ENCODE peak calls at places on chromosomes 16 and 17, in ten cellular contexts. One of them, this sample, is unnamed.

GRCh38 chr17:33892677-33893076 is 362.4 kb upstream of the CCL2 start:
- DNase-seq in GM12865: no peak
- DNase-seq in NCI-H774: no peak
- DNase-seq in fibroblast of gingiva: no peak
- DNase-seq in heart right ventricle: no peak
- DNase-seq in EL: no peak
- DNase-seq in PC-3: no peak
- DNase-seq in T-helper 1 cell: no peak
- DNase-seq in HEK293T: no peak
- DNase-seq in OCI-M1: no peak
- DNase-seq in this sample: no peak

GRCh38 chr16:55175389-55175788 is 148.6 kb upstream of the IRX6 start:
- DNase-seq in NCI-H774: no peak
- DNase-seq in EL: no peak
- DNase-seq in T-helper 1 cell: no peak
- DNase-seq in heart right ventricle: no peak
- DNase-seq in fibroblast of gingiva: no peak
- DNase-seq in GM12865: no peak
- DNase-seq in OCI-M1: no peak
- DNase-seq in PC-3: no peak
- DNase-seq in HEK293T: no peak
- DNase-seq in this sample: no peak

GRCh38 chr16:80744856-80745255 is 59.5 kb downstream of the CDYL2 start:
- DNase-seq in NCI-H774: no peak
- DNase-seq in fibroblast of gingiva: no peak
- DNase-seq in OCI-M1: no peak
- DNase-seq in heart right ventricle: no peak
- DNase-seq in GM12865: peak; percentile 56
- DNase-seq in T-helper 1 cell: no peak
- DNase-seq in HEK293T: no peak
- DNase-seq in PC-3: no peak
- DNase-seq in EL: no peak
- DNase-seq in this sample: no peak

GRCh38 chr17:1423456-1424135 is 23.6 kb upstream of the YWHAE start:
- DNase-seq in PC-3: no peak
- DNase-seq in heart right ventricle: no peak
- DNase-seq in T-helper 1 cell: no peak
- DNase-seq in OCI-M1: no peak
- DNase-seq in GM12865: no peak
- DNase-seq in EL: no peak
- DNase-seq in HEK293T: no peak
- DNase-seq in NCI-H774: no peak
- DNase-seq in fibroblast of gingiva: no peak
- DNase-seq in this sample: no peak

GRCh38 chr16:50308237-50308965 is 42.0 kb downstream of the ADCY7 start:
- DNase-seq in PC-3: no peak
- DNase-seq in EL: no peak
- DNase-seq in GM12865: no peak
- DNase-seq in HEK293T: no peak
- DNase-seq in OCI-M1: no peak
- DNase-seq in NCI-H774: no peak
- DNase-seq in heart right ventricle: no peak
- DNase-seq in T-helper 1 cell: no peak
- DNase-seq in fibroblast of gingiva: no peak
- DNase-seq in this sample: no peak

GRCh38 chr16:35741546-35741945 is 2282.1 kb downstream of the TP53TG3F start:
- DNase-seq in HEK293T: no peak
- DNase-seq in T-helper 1 cell: no peak
- DNase-seq in OCI-M1: no peak
- DNase-seq in GM12865: no peak
- DNase-seq in EL: no peak
- DNase-seq in NCI-H774: no peak
- DNase-seq in fibroblast of gingiva: no peak
- DNase-seq in PC-3: no peak
- DNase-seq in heart right ventricle: no peak
- DNase-seq in this sample: no peak

GRCh38 chr16:56300901-56301351 is 109.6 kb downstream of the GNAO1 start:
- DNase-seq in OCI-M1: no peak
- DNase-seq in HEK293T: no peak
- DNase-seq in PC-3: no peak
- DNase-seq in T-helper 1 cell: no peak
- DNase-seq in heart right ventricle: no peak
- DNase-seq in GM12865: no peak
- DNase-seq in NCI-H774: no peak
- DNase-seq in fibroblast of gingiva: no peak
- DNase-seq in EL: peak; percentile 33
- DNase-seq in this sample: peak; percentile 53

GRCh38 chr16:85416267-85417109 is 196.6 kb upstream of the GSE1 start:
- DNase-seq in T-helper 1 cell: peak; percentile 57
- DNase-seq in PC-3: peak; percentile 71
- DNase-seq in fibroblast of gingiva: no peak
- DNase-seq in GM12865: peak; percentile 51
- DNase-seq in heart right ventricle: peak; percentile 45
- DNase-seq in NCI-H774: no peak
- DNase-seq in EL: peak; percentile 46
- DNase-seq in OCI-M1: peak; percentile 74
- DNase-seq in HEK293T: peak; percentile 86
- DNase-seq in this sample: peak; percentile 31

GRCh38 chr16:85025781-85026653 is 1.6 kb upstream of the KIAA0513 start:
- DNase-seq in EL: no peak
- DNase-seq in HEK293T: no peak
- DNase-seq in T-helper 1 cell: no peak
- DNase-seq in heart right ventricle: no peak
- DNase-seq in fibroblast of gingiva: no peak
- DNase-seq in PC-3: no peak
- DNase-seq in OCI-M1: peak; percentile 92
- DNase-seq in GM12865: no peak
- DNase-seq in NCI-H774: no peak
- DNase-seq in this sample: no peak

GRCh38 chr16:4520913-4521312 is 17.7 kb downstream of the CDIP1 start:
- DNase-seq in EL: no peak
- DNase-seq in T-helper 1 cell: no peak
- DNase-seq in PC-3: no peak
- DNase-seq in heart right ventricle: no peak
- DNase-seq in fibroblast of gingiva: no peak
- DNase-seq in GM12865: no peak
- DNase-seq in NCI-H774: no peak
- DNase-seq in OCI-M1: no peak
- DNase-seq in HEK293T: no peak
- DNase-seq in this sample: peak; percentile 33

GRCh38 chr17:57086069-57086930 is 1.3 kb downstream of the AKAP1 start:
- DNase-seq in GM12865: peak; percentile 28
- DNase-seq in PC-3: peak; percentile 59
- DNase-seq in fibroblast of gingiva: no peak
- DNase-seq in EL: peak; percentile 49
- DNase-seq in T-helper 1 cell: peak; percentile 6
- DNase-seq in heart right ventricle: no peak
- DNase-seq in HEK293T: peak; percentile 43
- DNase-seq in OCI-M1: peak; percentile 60
- DNase-seq in NCI-H774: no peak
- DNase-seq in this sample: no peak

GRCh38 chr17:80247561-80247960 is 13.1 kb upstream of the RNF213 start:
- DNase-seq in PC-3: no peak
- DNase-seq in heart right ventricle: no peak
- DNase-seq in HEK293T: no peak
- DNase-seq in OCI-M1: no peak
- DNase-seq in NCI-H774: no peak
- DNase-seq in EL: no peak
- DNase-seq in fibroblast of gingiva: no peak
- DNase-seq in GM12865: no peak
- DNase-seq in T-helper 1 cell: no peak
- DNase-seq in this sample: no peak

GRCh38 chr16:88026964-88027938 is 76.0 kb downstream of the BANP start:
- DNase-seq in EL: no peak
- DNase-seq in GM12865: no peak
- DNase-seq in T-helper 1 cell: no peak
- DNase-seq in NCI-H774: no peak
- DNase-seq in fibroblast of gingiva: no peak
- DNase-seq in OCI-M1: no peak
- DNase-seq in HEK293T: no peak
- DNase-seq in PC-3: no peak
- DNase-seq in heart right ventricle: no peak
- DNase-seq in this sample: no peak

GRCh38 chr17:40317880-40318834 is 9.2 kb downstream of the RARA start:
- DNase-seq in OCI-M1: peak; percentile 96
- DNase-seq in NCI-H774: peak; percentile 96
- DNase-seq in T-helper 1 cell: peak; percentile 90
- DNase-seq in PC-3: peak; percentile 91
- DNase-seq in fibroblast of gingiva: peak; percentile 96
- DNase-seq in GM12865: peak; percentile 96
- DNase-seq in HEK293T: peak; percentile 93
- DNase-seq in EL: peak; percentile 98
- DNase-seq in heart right ventricle: peak; percentile 96
- DNase-seq in this sample: peak; percentile 97

GRCh38 chr16:57533618-57534336 is 2.6 kb downstream of the CCDC102A start:
- DNase-seq in fibroblast of gingiva: no peak
- DNase-seq in NCI-H774: no peak
- DNase-seq in EL: no peak
- DNase-seq in OCI-M1: no peak
- DNase-seq in HEK293T: peak; percentile 4
- DNase-seq in T-helper 1 cell: peak; percentile 40
- DNase-seq in GM12865: no peak
- DNase-seq in heart right ventricle: peak; percentile 37
- DNase-seq in PC-3: no peak
- DNase-seq in this sample: no peak

GRCh38 chr17:82837586-82838320 is 2.1 kb downstream of the ZNF750 start:
- DNase-seq in HEK293T: no peak
- DNase-seq in PC-3: no peak
- DNase-seq in OCI-M1: no peak
- DNase-seq in EL: no peak
- DNase-seq in GM12865: no peak
- DNase-seq in T-helper 1 cell: no peak
- DNase-seq in fibroblast of gingiva: no peak
- DNase-seq in NCI-H774: no peak
- DNase-seq in heart right ventricle: no peak
- DNase-seq in this sample: no peak

GRCh38 chr16:72262711-72263110 is 90.8 kb upstream of the PMFBP1 start:
- DNase-seq in NCI-H774: no peak
- DNase-seq in heart right ventricle: no peak
- DNase-seq in EL: no peak
- DNase-seq in fibroblast of gingiva: no peak
- DNase-seq in GM12865: no peak
- DNase-seq in OCI-M1: no peak
- DNase-seq in PC-3: no peak
- DNase-seq in HEK293T: no peak
- DNase-seq in T-helper 1 cell: no peak
- DNase-seq in this sample: no peak

GRCh38 chr16:77551352-77551751 is 116.5 kb upstream of the ADAMTS18 start:
- DNase-seq in NCI-H774: no peak
- DNase-seq in PC-3: no peak
- DNase-seq in EL: no peak
- DNase-seq in GM12865: no peak
- DNase-seq in HEK293T: no peak
- DNase-seq in T-helper 1 cell: no peak
- DNase-seq in fibroblast of gingiva: peak; percentile 51
- DNase-seq in OCI-M1: no peak
- DNase-seq in heart right ventricle: no peak
- DNase-seq in this sample: peak; percentile 86

GRCh38 chr17:74569392-74570003 is 2.2 kb upstream of the CD300H start:
- DNase-seq in OCI-M1: peak; percentile 75
- DNase-seq in NCI-H774: no peak
- DNase-seq in HEK293T: no peak
- DNase-seq in heart right ventricle: no peak
- DNase-seq in EL: peak; percentile 82
- DNase-seq in fibroblast of gingiva: peak; percentile 85
- DNase-seq in PC-3: peak; percentile 99
- DNase-seq in GM12865: no peak
- DNase-seq in T-helper 1 cell: no peak
- DNase-seq in this sample: peak; percentile 96

GRCh38 chr17:64661731-64661980 is 451 bp downstream of the SMURF2 start:
- DNase-seq in PC-3: no peak
- DNase-seq in heart right ventricle: peak; percentile 51
- DNase-seq in EL: no peak
- DNase-seq in GM12865: no peak
- DNase-seq in NCI-H774: no peak
- DNase-seq in OCI-M1: no peak
- DNase-seq in HEK293T: no peak
- DNase-seq in fibroblast of gingiva: no peak
- DNase-seq in T-helper 1 cell: no peak
- DNase-seq in this sample: no peak

GRCh38 chr16:7124242-7124641 is 208.4 kb upstream of the RBFOX1 start:
- DNase-seq in HEK293T: no peak
- DNase-seq in NCI-H774: no peak
- DNase-seq in GM12865: no peak
- DNase-seq in fibroblast of gingiva: no peak
- DNase-seq in T-helper 1 cell: no peak
- DNase-seq in OCI-M1: no peak
- DNase-seq in PC-3: no peak
- DNase-seq in heart right ventricle: no peak
- DNase-seq in EL: no peak
- DNase-seq in this sample: no peak

GRCh38 chr16:57743458-57743857 is 7.9 kb downstream of the KATNB1 start:
- DNase-seq in EL: no peak
- DNase-seq in GM12865: no peak
- DNase-seq in HEK293T: no peak
- DNase-seq in heart right ventricle: no peak
- DNase-seq in OCI-M1: no peak
- DNase-seq in fibroblast of gingiva: no peak
- DNase-seq in T-helper 1 cell: no peak
- DNase-seq in NCI-H774: no peak
- DNase-seq in PC-3: no peak
- DNase-seq in this sample: no peak

GRCh38 chr16:22206847-22207714 is 1.0 kb downstream of the EEF2K start:
- DNase-seq in HEK293T: no peak
- DNase-seq in fibroblast of gingiva: peak; percentile 71
- DNase-seq in T-helper 1 cell: peak; percentile 44
- DNase-seq in heart right ventricle: peak; percentile 89
- DNase-seq in PC-3: peak; percentile 61
- DNase-seq in NCI-H774: peak; percentile 20
- DNase-seq in OCI-M1: peak; percentile 69
- DNase-seq in GM12865: peak; percentile 75
- DNase-seq in EL: peak; percentile 67
- DNase-seq in this sample: peak; percentile 67

GRCh38 chr17:20935740-20936139 is 107.1 kb downstream of the USP22 start:
- DNase-seq in fibroblast of gingiva: peak; percentile 64
- DNase-seq in T-helper 1 cell: no peak
- DNase-seq in PC-3: peak; percentile 84
- DNase-seq in heart right ventricle: no peak
- DNase-seq in NCI-H774: no peak
- DNase-seq in EL: peak; percentile 69
- DNase-seq in OCI-M1: no peak
- DNase-seq in GM12865: no peak
- DNase-seq in HEK293T: no peak
- DNase-seq in this sample: peak; percentile 60

GRCh38 chr17:82242698-82242976 is 13.8 kb downstream of the SLC16A3 start:
- DNase-seq in T-helper 1 cell: no peak
- DNase-seq in NCI-H774: no peak
- DNase-seq in EL: no peak
- DNase-seq in PC-3: no peak
- DNase-seq in HEK293T: no peak
- DNase-seq in GM12865: no peak
- DNase-seq in fibroblast of gingiva: no peak
- DNase-seq in heart right ventricle: no peak
- DNase-seq in OCI-M1: no peak
- DNase-seq in this sample: no peak

GRCh38 chr17:36936455-36936934 is 780 bp upstream of the LHX1 start:
- DNase-seq in EL: no peak
- DNase-seq in GM12865: no peak
- DNase-seq in fibroblast of gingiva: no peak
- DNase-seq in T-helper 1 cell: no peak
- DNase-seq in PC-3: no peak
- DNase-seq in OCI-M1: no peak
- DNase-seq in heart right ventricle: no peak
- DNase-seq in NCI-H774: no peak
- DNase-seq in HEK293T: peak; percentile 56
- DNase-seq in this sample: no peak

GRCh38 chr17:70661342-70662222 is 492.2 kb downstream of the KCNJ2 start:
- DNase-seq in HEK293T: peak; percentile 40
- DNase-seq in PC-3: peak; percentile 68
- DNase-seq in OCI-M1: no peak
- DNase-seq in EL: peak; percentile 10
- DNase-seq in GM12865: no peak
- DNase-seq in NCI-H774: peak; percentile 87
- DNase-seq in fibroblast of gingiva: no peak
- DNase-seq in T-helper 1 cell: no peak
- DNase-seq in heart right ventricle: no peak
- DNase-seq in this sample: peak; percentile 4

GRCh38 chr16:5916711-5917191 is 819.2 kb upstream of the EEF2KMT start:
- DNase-seq in heart right ventricle: no peak
- DNase-seq in EL: no peak
- DNase-seq in T-helper 1 cell: no peak
- DNase-seq in fibroblast of gingiva: no peak
- DNase-seq in PC-3: no peak
- DNase-seq in NCI-H774: no peak
- DNase-seq in HEK293T: no peak
- DNase-seq in OCI-M1: no peak
- DNase-seq in GM12865: no peak
- DNase-seq in this sample: no peak

This sample was measured in AG10803.